ENCODE peak calls at places on chromosomes 5 and 9, in ten cellular contexts. E is OCI-LY7, S is stomach, M is GM23338, N is psoas muscle, P is brain microvascular endothelial cell, C is pancreas, V is cardiac muscle cell, U is mucosa of descending colon, J is esophagus muscularis mucosa. O is an unnamed sample.
A peak's percentile ranks its signal among the peaks of the same experiment; 100 is the strongest.

GRCh38 chr5:174022384-174023095 is 23.0 kb upstream of the NSG2 start:
- DNase-seq in E (no peak), S (no peak), M (peak; percentile 41), N (no peak), P (no peak), C (no peak), V (no peak), U (no peak), J (no peak), O (no peak)

GRCh38 chr5:156096259-156096658 is 230.7 kb upstream of the SGCD start:
- DNase-seq in E (no peak), S (no peak), M (no peak), N (no peak), P (no peak), C (no peak), V (no peak), U (no peak), J (no peak), O (peak; percentile 37)

GRCh38 chr5:31397926-31398557 is 133.9 kb downstream of the DROSHA start:
- DNase-seq in E (no peak), S (no peak), M (no peak), N (no peak), P (no peak), C (no peak), V (peak; percentile 69), U (no peak), J (no peak), O (no peak)

GRCh38 chr9:17453751-17454150 is 125.1 kb upstream of the SH3GL2 start:
- DNase-seq in E (no peak), S (no peak), M (no peak), N (no peak), P (no peak), C (no peak), V (no peak), U (no peak), J (no peak), O (no peak)

GRCh38 chr9:35746583-35746982 is 2.4 kb downstream of the GBA2 start:
- DNase-seq in E (no peak), S (no peak), M (no peak), N (no peak), P (no peak), C (no peak), V (no peak), U (no peak), J (no peak), O (no peak)

GRCh38 chr5:137072376-137073174 is 426.6 kb downstream of the SPOCK1 start:
- DNase-seq in E (peak; percentile 87), S (no peak), M (no peak), N (no peak), P (no peak), C (no peak), V (peak; percentile 67), U (no peak), J (no peak), O (no peak)

GRCh38 chr9:93319992-93320490 is 131.4 kb upstream of the FAM120A start:
- DNase-seq in E (no peak), S (no peak), M (no peak), N (no peak), P (no peak), C (no peak), V (no peak), U (no peak), J (no peak), O (no peak)

GRCh38 chr9:8855046-8855445 is 1055.5 kb upstream of the DMAC1 start:
- DNase-seq in E (no peak), S (no peak), M (peak; percentile 47), N (no peak), P (no peak), C (no peak), V (peak; percentile 47), U (no peak), J (no peak), O (no peak)

DNA sequence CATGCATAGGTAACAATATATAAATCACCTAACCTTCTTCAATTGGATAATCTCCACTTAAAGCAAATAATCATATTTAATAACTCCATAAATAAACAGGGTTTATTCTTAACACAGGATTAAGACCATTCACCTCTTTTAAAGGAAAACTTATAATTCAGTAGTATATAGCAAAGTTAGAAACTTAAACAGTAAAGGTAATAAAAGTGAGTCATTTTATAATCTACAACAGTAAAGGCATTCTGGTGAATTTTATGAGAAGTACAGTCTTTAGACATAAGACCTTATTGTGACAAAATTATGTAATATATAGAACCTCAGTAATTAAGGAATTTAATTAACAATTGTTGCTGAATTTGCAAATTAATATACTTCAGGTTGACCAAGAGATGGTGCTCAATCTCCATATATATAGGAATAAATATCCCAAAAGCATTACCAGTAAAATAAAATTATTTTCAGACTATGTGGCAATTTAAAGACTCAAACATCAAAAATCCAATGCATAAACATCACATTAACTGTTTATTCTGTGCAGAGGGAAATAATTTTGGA is 84.8 kb downstream of the FBXL17 start:
- DNase-seq in E (no peak), S (no peak), M (no peak), N (no peak), P (no peak), C (no peak), V (no peak), U (no peak), J (no peak), O (no peak)
- TF ChIP-seq CTCF in E (peak; percentile 16), S (no peak), M (no peak), N (no peak), P (no peak), C (no peak), V (no peak), U (no peak), J (no peak), O (no peak)

GRCh38 chr5:131957721-131958483 is 12.4 kb upstream of the MEIKIN start:
- DNase-seq in E (no peak), S (no peak), M (peak; percentile 18), N (no peak), P (no peak), C (no peak), V (no peak), U (no peak), J (peak; percentile 74), O (no peak)

GRCh38 chr5:131959136-131959535 is 13.7 kb upstream of the MEIKIN start:
- DNase-seq in E (no peak), S (no peak), M (no peak), N (no peak), P (no peak), C (no peak), V (no peak), U (no peak), J (peak; percentile 70), O (no peak)

GRCh38 chr5:131953969-131954368 is 8.5 kb upstream of the MEIKIN start:
- DNase-seq in E (no peak), S (no peak), M (no peak), N (no peak), P (no peak), C (no peak), V (no peak), U (no peak), J (no peak), O (no peak)

DNA sequence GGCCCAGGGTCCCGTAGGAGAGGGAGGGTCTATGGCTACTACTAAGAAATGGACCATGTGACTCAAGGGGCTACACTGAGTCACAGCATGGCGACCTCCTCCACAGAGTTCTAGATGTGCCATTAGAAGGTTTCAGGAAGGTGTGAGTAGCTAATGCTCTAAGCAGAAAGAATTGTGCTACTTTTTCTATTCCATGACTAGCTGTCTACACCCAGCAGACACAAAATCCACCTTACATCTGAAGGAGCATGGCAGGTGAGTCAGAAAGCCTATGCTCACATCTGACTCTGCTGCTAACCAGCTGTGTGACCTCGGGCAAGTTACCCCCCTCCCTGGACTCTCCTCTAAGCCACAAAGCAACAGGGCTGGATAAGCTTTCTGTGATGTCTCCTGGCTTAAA is 14.4 kb upstream of the MEIKIN start:
- DNase-seq in E (no peak), S (no peak), M (no peak), N (no peak), P (no peak), C (no peak), V (no peak), U (no peak), J (peak; percentile 68), O (no peak)
- H3K36me3 ChIP-seq in E (no peaks in the 10 kb centered on the region), S (no peaks in the 10 kb centered on the region), M (no peaks in the 10 kb centered on the region), N (no peaks in the 10 kb centered on the region), P (no peaks in the 10 kb centered on the region), C (no peaks in the 10 kb centered on the region), V (no peaks in the 10 kb centered on the region), U (no peaks in the 10 kb centered on the region), J (no peaks in the 10 kb centered on the region), O (no peaks in the 10 kb centered on the region)

DNA sequence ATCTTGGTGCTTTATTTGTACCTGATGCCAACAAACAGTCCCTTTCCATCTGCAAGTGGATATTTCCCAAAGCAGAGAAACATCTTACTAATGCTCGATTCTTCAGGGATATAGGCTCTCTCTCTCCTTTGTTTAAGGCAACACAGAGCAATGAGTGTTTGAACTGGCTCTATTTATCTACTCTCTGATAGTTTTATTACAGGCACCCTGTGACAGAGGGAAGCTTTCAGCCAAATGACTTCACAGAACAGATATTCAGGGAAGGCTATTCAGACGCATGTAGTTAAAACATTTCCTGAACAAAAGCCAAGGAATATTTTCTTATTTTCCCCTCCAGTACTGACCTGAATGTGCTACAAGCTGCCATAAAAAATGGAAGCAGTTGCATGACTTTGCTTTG is 141.8 kb downstream of the YIPF5 start:
- DNase-seq in E (no peak), S (no peak), M (no peak), N (no peak), P (peak; percentile 58), C (peak; percentile 8), V (peak; percentile 85), U (no peak), J (no peak), O (peak; percentile 93)
- H3K4me3 ChIP-seq in E (no peak overlapping the region), S (no peak overlapping the region), M (no peak overlapping the region), N (no peak overlapping the region), P (no peak overlapping the region), C (no peak overlapping the region), V (no peak overlapping the region), U (no peak overlapping the region), J (no peak overlapping the region), O (peak overlapping the region; percentile 2)

GRCh38 chr5:158727771-158728311 is 371.9 kb downstream of the EBF1 start:
- DNase-seq in E (no peak), S (no peak), M (no peak), N (peak; percentile 60), P (peak; percentile 22), C (peak; percentile 9), V (peak; percentile 26), U (no peak), J (no peak), O (no peak)

GRCh38 chr5:158720316-158720715 is 379.4 kb downstream of the EBF1 start:
- DNase-seq in E (no peak), S (no peak), M (no peak), N (no peak), P (no peak), C (no peak), V (no peak), U (no peak), J (peak; percentile 14), O (no peak)

GRCh38 chr5:158727108-158727507 is 372.6 kb downstream of the EBF1 start:
- DNase-seq in E (no peak), S (no peak), M (no peak), N (peak; percentile 54), P (no peak), C (no peak), V (no peak), U (no peak), J (no peak), O (no peak)

GRCh38 chr5:158722940-158723339 is 376.8 kb downstream of the EBF1 start:
- DNase-seq in E (no peak), S (no peak), M (peak; percentile 76), N (no peak), P (no peak), C (no peak), V (no peak), U (no peak), J (no peak), O (no peak)

DNA sequence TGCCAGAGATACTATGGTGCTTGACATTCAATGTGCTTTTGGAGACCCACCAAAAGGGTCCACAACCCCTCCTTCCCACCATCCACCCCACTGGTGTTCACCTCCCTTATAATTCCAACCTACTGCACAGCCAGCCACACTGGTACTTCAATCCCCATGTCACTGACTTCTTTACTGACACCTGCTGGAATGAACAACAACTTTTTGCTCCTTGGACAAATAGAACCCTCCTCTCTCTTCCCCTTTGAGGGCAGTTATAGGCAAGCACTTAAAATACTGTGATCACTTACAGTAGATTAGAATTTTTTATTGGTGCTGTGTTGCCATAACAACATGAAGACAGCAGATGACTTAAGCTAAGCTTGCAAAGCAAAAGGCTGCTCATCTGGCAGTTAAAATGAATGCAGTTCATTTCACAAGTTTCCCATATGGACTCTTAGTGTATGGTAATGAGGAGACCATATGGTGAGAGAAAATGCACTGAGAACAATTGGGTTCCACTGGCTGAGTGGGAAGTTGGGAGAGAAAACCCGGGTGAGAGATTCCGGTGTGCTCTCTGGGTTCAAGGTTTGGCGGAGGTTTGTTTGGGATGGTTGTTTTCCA is 374.4 kb downstream of the EBF1 start:
- DNase-seq in E (peak; percentile 30), S (no peak), M (no peak), N (no peak), P (no peak), C (no peak), V (no peak), U (no peak), J (no peak), O (no peak)
- TF ChIP-seq CTCF in E (peak; percentile 46), S (no peak), M (peak; percentile 36), N (no peak), P (peak; percentile 18), C (no peak), V (no peak), U (no peak), J (no peak), O (no peak)